ENCODE peak calls at places on chromosome 4, in ten cellular contexts. W, E, B, M, F, A, V, O, Y and D are unnamed samples.
A peak's percentile ranks its signal among the peaks of the same experiment; 100 is the strongest.

GRCh38 chr4:15771419-15772058 is 6.6 kb upstream of the CD38 start:
- DNase-seq in M (no peak), O (no peak), E (no peak), V (no peak), Y (no peak), W (no peak), F (no peak), B (no peak), A (no peak), D (peak; percentile 64)

GRCh38 chr4:1393866-1394265 is 12.4 kb downstream of the NKX1-1 start:
- DNase-seq in F (no peak), M (no peak), Y (no peak), V (no peak), E (no peak), O (no peak), W (no peak), B (no peak), A (no peak), D (no peak)

GRCh38 chr4:169619518-169619957 is 840 bp upstream of the CLCN3 start:
- DNase-seq in M (peak; percentile 72), A (no peak), Y (peak; percentile 73), V (peak; percentile 64), E (peak; percentile 56), B (no peak), O (peak; percentile 69), W (no peak), F (no peak), D (peak; percentile 79)

GRCh38 chr4:67568820-67569219 is 10.3 kb downstream of the STAP1 start:
- DNase-seq in B (no peak), E (no peak), M (peak; percentile 54), O (peak; percentile 49), F (no peak), W (no peak), Y (no peak), V (no peak), A (no peak), D (no peak)

GRCh38 chr4:176767183-176767582 is 25.5 kb downstream of the VEGFC start:
- DNase-seq in Y (no peak), E (peak; percentile 67), W (no peak), M (no peak), F (no peak), A (no peak), B (no peak), O (peak; percentile 69), V (no peak), D (no peak)

GRCh38 chr4:41196633-41197332 is 17.6 kb downstream of the APBB2 start:
- DNase-seq in F (peak; percentile 40), V (no peak), M (no peak), W (no peak), O (no peak), E (no peak), Y (no peak), B (no peak), A (no peak), D (no peak)

GRCh38 chr4:13548059-13548983 is 4.0 kb upstream of the NKX3-2 start:
- DNase-seq in V (no peak), O (no peak), E (no peak), B (no peak), A (no peak), M (peak; percentile 22), W (no peak), Y (no peak), F (no peak), D (no peak)

GRCh38 chr4:181909368-181909767 is 333.8 kb upstream of the TENM3 start:
- DNase-seq in E (peak; percentile 49), V (no peak), W (no peak), A (no peak), Y (no peak), F (no peak), O (peak; percentile 75), B (no peak), M (no peak), D (peak; percentile 13)

GRCh38 chr4:8552024-8552423 is 28.2 kb upstream of the GPR78 start:
- DNase-seq in M (no peak), O (no peak), A (no peak), B (no peak), Y (no peak), F (no peak), V (no peak), E (no peak), W (peak; percentile 43), D (no peak)

GRCh38 chr4:109985993-109986640 is 73.4 kb downstream of the EGF start:
- DNase-seq in O (peak; percentile 17), F (no peak), W (no peak), V (no peak), E (no peak), A (no peak), B (peak; percentile 10), M (no peak), Y (no peak), D (no peak)

GRCh38 chr4:111323496-111323895 is 700.6 kb upstream of the PITX2 start:
- DNase-seq in B (no peak), E (peak; percentile 41), O (peak; percentile 81), Y (no peak), V (no peak), W (no peak), F (peak; percentile 35), A (peak; percentile 18), M (peak; percentile 44), D (no peak)

GRCh38 chr4:153509724-153510123 is 43.6 kb downstream of the TMEM131L start:
- DNase-seq in F (no peak), V (peak; percentile 43), M (peak; percentile 22), Y (no peak), E (no peak), A (no peak), O (no peak), B (no peak), W (no peak), D (no peak)

GRCh38 chr4:788636-789297 is 37.2 kb downstream of the CPLX1 start:
- DNase-seq in E (no peak), W (no peak), F (no peak), M (no peak), Y (no peak), A (no peak), O (no peak), B (no peak), V (no peak), D (no peak)

GRCh38 chr4:6778435-6778834 is 4.1 kb upstream of the KIAA0232 start:
- DNase-seq in V (no peak), W (no peak), Y (no peak), A (no peak), B (no peak), F (no peak), O (no peak), M (no peak), E (no peak), D (no peak)

GRCh38 chr4:6779667-6780565 is 2.6 kb upstream of the KIAA0232 start:
- DNase-seq in B (no peak), W (no peak), F (no peak), O (peak; percentile 37), E (peak; percentile 58), A (no peak), M (no peak), V (peak; percentile 62), Y (no peak), D (no peak)

GRCh38 chr4:6776920-6777635 is 5.4 kb upstream of the KIAA0232 start:
- DNase-seq in E (no peak), O (no peak), M (no peak), W (peak; percentile 58), A (no peak), Y (no peak), B (no peak), F (no peak), V (no peak), D (no peak)

GRCh38 chr4:6775746-6776145 is 6.8 kb upstream of the KIAA0232 start:
- DNase-seq in F (no peak), W (peak; percentile 49), E (no peak), B (no peak), M (no peak), A (no peak), V (no peak), O (no peak), Y (no peak), D (no peak)

DNA sequence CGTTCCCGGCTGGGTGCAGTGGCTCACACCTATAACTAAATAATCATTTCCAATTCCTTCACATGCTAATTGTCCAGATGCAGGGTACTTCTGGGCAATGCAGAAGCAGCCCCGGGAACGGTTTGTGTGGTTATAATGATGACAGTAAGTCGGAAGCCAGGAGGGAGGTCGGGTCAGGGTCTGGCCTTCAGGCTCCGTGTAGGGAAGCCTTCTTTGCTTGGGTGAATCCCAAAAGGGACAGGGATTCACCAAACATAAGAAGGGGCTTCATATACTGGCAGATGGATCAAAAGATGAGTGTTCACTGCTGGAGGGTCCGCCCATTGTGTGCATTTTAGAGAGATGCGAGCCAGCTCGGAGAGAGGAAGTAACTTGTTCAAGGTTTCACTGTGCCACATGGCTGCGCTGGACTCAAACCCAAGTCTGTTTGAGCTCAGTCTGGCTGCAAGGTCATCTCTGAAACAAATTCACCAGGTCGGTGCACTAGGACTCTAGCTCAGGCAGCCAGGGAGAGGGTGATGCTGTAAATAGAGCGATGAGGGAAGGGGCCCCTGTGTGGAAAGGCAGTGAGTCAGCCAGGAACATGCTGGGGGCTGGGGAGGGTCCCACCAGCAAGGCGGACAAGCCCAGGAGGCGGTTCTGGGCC is 4.8 kb upstream of the KIAA0232 start:
- DNase-seq in W (no peak), V (peak; percentile 58), M (no peak), F (no peak), A (no peak), O (no peak), E (peak; percentile 10), B (no peak), Y (no peak), D (peak; percentile 41)
- TF ChIP-seq CTCF in W (no peak), V (peak; percentile 74), M (no peak), F (no peak), A (no peak), O (no peak), E (no peak), B (no peak), Y (no peak), D (peak; percentile 4)

GRCh38 chr4:174907508-174907907 is 10.7 kb upstream of the ADAM29 start:
- DNase-seq in M (no peak), O (no peak), B (no peak), V (no peak), Y (no peak), E (no peak), A (no peak), W (no peak), F (no peak), D (no peak)
- H3K4me3 ChIP-seq in M (no peak overlapping the region), O (no peak overlapping the region), B (no peak overlapping the region), V (no peak overlapping the region), Y (no peak overlapping the region), E (no peak overlapping the region), A (no peak overlapping the region), W (no peak overlapping the region), F (no peak overlapping the region), D (no peak overlapping the region)

DNA sequence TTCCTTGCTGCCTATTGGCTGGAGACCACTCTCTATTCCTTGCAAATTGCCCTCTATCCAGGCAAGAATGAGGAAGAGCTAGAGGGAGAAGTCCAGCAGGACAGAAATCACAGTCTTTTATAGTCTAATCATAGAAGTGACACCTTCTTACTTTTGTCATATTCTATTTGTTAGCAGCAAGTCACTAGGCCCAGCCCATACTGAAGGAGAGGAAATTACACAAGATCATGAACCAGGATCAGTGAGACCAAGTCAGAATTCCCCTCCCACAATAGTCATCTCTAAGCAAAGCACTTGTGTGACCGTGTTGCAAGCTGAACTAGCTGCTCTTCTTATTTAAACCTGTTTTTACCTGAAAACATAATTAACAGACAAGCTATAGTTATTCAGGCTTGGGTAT is 317.7 kb downstream of the INPP4B start:
- DNase-seq in M (no peak), Y (no peak), B (no peak), O (peak; percentile 36), F (no peak), A (no peak), W (no peak), V (no peak), E (no peak), D (no peak)
- TF ChIP-seq CTCF in M (no peak), Y (no peak), B (no peak), O (no peak), F (no peak), A (no peak), W (no peak), V (no peak), E (no peak), D (no peak)

GRCh38 chr4:125389713-125390112 is 75.0 kb downstream of the FAT4 start:
- DNase-seq in E (peak; percentile 91), W (no peak), O (peak; percentile 97), A (peak; percentile 23), Y (peak; percentile 83), V (no peak), F (peak; percentile 71), M (peak; percentile 83), B (no peak), D (no peak)
- H3K4me3 ChIP-seq in E (no peak overlapping the region), W (peak overlapping the region; percentile 15), O (peak overlapping the region; percentile 22), A (no peak overlapping the region), Y (no peak overlapping the region), V (no peak overlapping the region), F (no peak overlapping the region), M (peak overlapping the region; percentile 26), B (no peak overlapping the region), D (no peak overlapping the region)